ENCODE peak calls at places on chromosomes 3 and 15, in nine cellular contexts. W is WTC11, M is NCI-H1436, L is osteocyte, C is right cardiac atrium, V is Peyer's patch, O is cardiac muscle cell, D is Daoy, S is T follicular helper cell. E is an unnamed sample.

GRCh38 chr3:188749010-188749617 is 422.7 kb upstream of the TPRG1 start:
- DNase-seq in O (no peak), W (peak), V (peak), D (peak), S (peak), M (no peak), C (no peak), L (no peak), E (no peak)

GRCh38 chr15:60419752-60420151 is 22.0 kb upstream of the ANXA2 start:
- DNase-seq in L (no peak), S (no peak), M (no peak), W (no peak), D (no peak), C (no peak), V (no peak), O (peak), E (no peak)

GRCh38 chr15:77016321-77016695 is 21.4 kb downstream of the PSTPIP1 start:
- DNase-seq in M (no peak), O (no peak), S (no peak), L (no peak), W (no peak), V (no peak), C (peak), D (no peak), E (no peak)

GRCh38 chr3:127011270-127011992 is 28.5 kb downstream of the PLXNA1 start:
- DNase-seq in L (no peak), C (peak), W (no peak), M (peak), O (peak), D (no peak), V (no peak), S (no peak), E (peak)

GRCh38 chr3:4898454-4899313 is 80.6 kb upstream of the BHLHE40 start:
- DNase-seq in L (no peak), S (no peak), O (peak), M (no peak), D (peak), W (no peak), C (no peak), V (no peak), E (peak)

GRCh38 chr15:89628791-89629715 is 26.2 kb downstream of the KIF7 start:
- DNase-seq in C (no peak), L (peak), W (no peak), D (no peak), O (no peak), M (no peak), V (no peak), S (no peak), E (no peak)

GRCh38 chr15:85581495-85581894 is 201.1 kb downstream of the AKAP13 start:
- DNase-seq in W (no peak), D (no peak), O (peak), V (peak), L (no peak), C (peak), S (peak), M (no peak), E (no peak)

GRCh38 chr3:169008772-169009358 is 654.6 kb downstream of the MECOM start:
- DNase-seq in M (peak), S (no peak), C (no peak), D (no peak), O (no peak), L (no peak), V (no peak), W (no peak), E (no peak)

GRCh38 chr3:177538743-177539730 is 341.8 kb upstream of the TBL1XR1 start:
- DNase-seq in O (peak), S (no peak), W (no peak), V (peak), C (no peak), L (no peak), D (no peak), M (no peak), E (peak)

GRCh38 chr15:68382286-68383007 is 49.5 kb downstream of the ITGA11 start:
- DNase-seq in O (no peak), W (no peak), C (peak), M (no peak), S (no peak), L (peak), V (no peak), D (no peak), E (peak)

GRCh38 chr15:101288905-101289513 is 6.0 kb downstream of the SNRPA1 start:
- DNase-seq in C (no peak), S (no peak), W (no peak), V (no peak), L (no peak), D (no peak), O (peak), M (peak), E (peak)

E was measured in mesenchymal stem cell.